ENCODE peak calls at places on chromosome 19, in four cellular contexts. M, R, B and V are unnamed samples.

GRCh38 chr19:44846455-44847143 is 502 bp downstream of the NECTIN2 start:
- DNase-seq in M (no peak), R (no peak), B (peak; percentile 58), V (peak; percentile 52)

GRCh38 chr19:12140545-12141404 is 625 bp upstream of the ZNF20 start:
- DNase-seq in M (peak; percentile 41), R (peak; percentile 82), B (peak; percentile 81), V (peak; percentile 91)

GRCh38 chr19:56121180-56122167 is at the start of gene ZNF787:
- DNase-seq in M (peak; percentile 99), R (peak; percentile 98), B (peak; percentile 96), V (peak; percentile 98)

GRCh38 chr19:2242092-2242537 is 5.5 kb downstream of the SF3A2 start:
- DNase-seq in M (no peak), R (no peak), B (no peak), V (no peak)

GRCh38 chr19:14031719-14032480 is at the start of gene IL27RA:
- DNase-seq in M (peak; percentile 13), R (peak; percentile 61), B (peak; percentile 58), V (peak; percentile 81)

GRCh38 chr19:33220735-33221134 is 4.9 kb downstream of the SLC7A10 start:
- DNase-seq in M (no peak), R (no peak), B (no peak), V (no peak)

GRCh38 chr19:1364070-1364719 is 19.5 kb upstream of the NDUFS7 start:
- DNase-seq in M (no peak), R (no peak), B (no peak), V (no peak)

GRCh38 chr19:40139533-40140287 is 49.0 kb upstream of the ZNF780A start:
- DNase-seq in M (peak; percentile 43), R (no peak), B (peak; percentile 56), V (no peak)

GRCh38 chr19:1279782-1280341 is 4.5 kb downstream of the FAM174C start:
- DNase-seq in M (peak; percentile 32), R (peak; percentile 70), B (peak; percentile 84), V (peak; percentile 85)

GRCh38 chr19:12723383-12723642 is 419 bp downstream of the TNPO2 start:
- DNase-seq in M (no peak), R (no peak), B (peak; percentile 7), V (no peak)

GRCh38 chr19:38252935-38253691 is 3.1 kb downstream of the PPP1R14A start:
- DNase-seq in M (no peak), R (no peak), B (no peak), V (peak; percentile 60)

GRCh38 chr19:7917292-7918061 is 2.7 kb upstream of the SNAPC2 start:
- DNase-seq in M (peak; percentile 39), R (no peak), B (peak; percentile 61), V (peak; percentile 68)

GRCh38 chr19:36528921-36529518 is 949 bp upstream of the ZNF260 start:
- DNase-seq in M (no peak), R (peak; percentile 4), B (no peak), V (no peak)

GRCh38 chr19:33805840-33806433 is 9.3 kb downstream of the KCTD15 start:
- DNase-seq in M (no peak), R (no peak), B (no peak), V (no peak)